ENCODE peak calls at places on chromosome 4, in seven cellular contexts. One of them, this sample, is unnamed.

GRCh38 chr4:73653695-73654106 is 33.5 kb upstream of the RASSF6 start:
- DNase-seq in left ventricle myocardium inferior: no peak
- DNase-seq in AG04450: peak; percentile 24
- DNase-seq in PC-3: peak; percentile 90
- DNase-seq in body of pancreas: peak; percentile 81
- DNase-seq in tibial artery: peak; percentile 32
- DNase-seq in left lung: no peak
- DNase-seq in this sample: no peak

GRCh38 chr4:99574530-99575314 is at the start of gene MTTP:
- DNase-seq in left ventricle myocardium inferior: no peak
- DNase-seq in AG04450: no peak
- DNase-seq in PC-3: no peak
- DNase-seq in body of pancreas: no peak
- DNase-seq in tibial artery: no peak
- DNase-seq in left lung: no peak
- DNase-seq in this sample: no peak

GRCh38 chr4:114864060-114864459 is 249.4 kb downstream of the NDST4 start:
- DNase-seq in left ventricle myocardium inferior: no peak
- DNase-seq in AG04450: no peak
- DNase-seq in PC-3: no peak
- DNase-seq in body of pancreas: no peak
- DNase-seq in tibial artery: no peak
- DNase-seq in left lung: no peak
- DNase-seq in this sample: no peak

GRCh38 chr4:147938481-147938880 is 206.6 kb downstream of the ARHGAP10 start:
- DNase-seq in left ventricle myocardium inferior: no peak
- DNase-seq in AG04450: no peak
- DNase-seq in PC-3: no peak
- DNase-seq in body of pancreas: no peak
- DNase-seq in tibial artery: no peak
- DNase-seq in left lung: no peak
- DNase-seq in this sample: no peak

GRCh38 chr4:127686656-127687055 is 43.5 kb upstream of the SLC25A31 start:
- DNase-seq in left ventricle myocardium inferior: no peak
- DNase-seq in AG04450: no peak
- DNase-seq in PC-3: peak; percentile 86
- DNase-seq in body of pancreas: no peak
- DNase-seq in tibial artery: no peak
- DNase-seq in left lung: no peak
- DNase-seq in this sample: no peak

GRCh38 chr4:102449751-102450352 is 51.3 kb upstream of the NFKB1 start:
- DNase-seq in left ventricle myocardium inferior: no peak
- DNase-seq in AG04450: peak; percentile 32
- DNase-seq in PC-3: peak; percentile 73
- DNase-seq in body of pancreas: peak; percentile 43
- DNase-seq in tibial artery: no peak
- DNase-seq in left lung: no peak
- DNase-seq in this sample: no peak

GRCh38 chr4:117691572-117692351 is 342.5 kb upstream of the NDST3 start:
- DNase-seq in left ventricle myocardium inferior: no peak
- DNase-seq in AG04450: no peak
- DNase-seq in PC-3: no peak
- DNase-seq in body of pancreas: no peak
- DNase-seq in tibial artery: no peak
- DNase-seq in left lung: no peak
- DNase-seq in this sample: no peak

GRCh38 chr4:82515705-82516104 is 46.1 kb downstream of the TMEM150C start:
- DNase-seq in left ventricle myocardium inferior: peak; percentile 28
- DNase-seq in AG04450: no peak
- DNase-seq in PC-3: peak; percentile 43
- DNase-seq in body of pancreas: peak; percentile 16
- DNase-seq in tibial artery: peak; percentile 36
- DNase-seq in left lung: no peak
- DNase-seq in this sample: no peak

GRCh38 chr4:24722026-24722568 is 73.3 kb upstream of the SOD3 start:
- DNase-seq in left ventricle myocardium inferior: no peak
- DNase-seq in AG04450: no peak
- DNase-seq in PC-3: no peak
- DNase-seq in body of pancreas: no peak
- DNase-seq in tibial artery: no peak
- DNase-seq in left lung: no peak
- DNase-seq in this sample: no peak

GRCh38 chr4:106140601-106141000 is 175.4 kb downstream of the TBCK start:
- DNase-seq in left ventricle myocardium inferior: no peak
- DNase-seq in AG04450: no peak
- DNase-seq in PC-3: peak; percentile 22
- DNase-seq in body of pancreas: no peak
- DNase-seq in tibial artery: no peak
- DNase-seq in left lung: no peak
- DNase-seq in this sample: no peak

GRCh38 chr4:137621056-137621455 is 88.8 kb upstream of the PCDH18 start:
- DNase-seq in left ventricle myocardium inferior: no peak
- DNase-seq in AG04450: no peak
- DNase-seq in PC-3: no peak
- DNase-seq in body of pancreas: no peak
- DNase-seq in tibial artery: no peak
- DNase-seq in left lung: no peak
- DNase-seq in this sample: no peak

GRCh38 chr4:55247521-55247920 is 98.5 kb upstream of the SRD5A3 start:
- DNase-seq in left ventricle myocardium inferior: no peak
- DNase-seq in AG04450: no peak
- DNase-seq in PC-3: no peak
- DNase-seq in body of pancreas: no peak
- DNase-seq in tibial artery: no peak
- DNase-seq in left lung: no peak
- DNase-seq in this sample: no peak

GRCh38 chr4:45102716-45103115 is 376.4 kb upstream of the GNPDA2 start:
- DNase-seq in left ventricle myocardium inferior: no peak
- DNase-seq in AG04450: no peak
- DNase-seq in PC-3: no peak
- DNase-seq in body of pancreas: no peak
- DNase-seq in tibial artery: no peak
- DNase-seq in left lung: no peak
- DNase-seq in this sample: no peak

GRCh38 chr4:89492476-89493110 is 185.0 kb upstream of the GPRIN3 start:
- DNase-seq in left ventricle myocardium inferior: no peak
- DNase-seq in AG04450: peak; percentile 62
- DNase-seq in PC-3: peak; percentile 62
- DNase-seq in body of pancreas: no peak
- DNase-seq in tibial artery: no peak
- DNase-seq in left lung: no peak
- DNase-seq in this sample: no peak

GRCh38 chr4:48336471-48336870 is 4.9 kb upstream of the SLAIN2 start:
- DNase-seq in left ventricle myocardium inferior: no peak
- DNase-seq in AG04450: no peak
- DNase-seq in PC-3: no peak
- DNase-seq in body of pancreas: no peak
- DNase-seq in tibial artery: no peak
- DNase-seq in left lung: no peak
- DNase-seq in this sample: no peak

GRCh38 chr4:36285784-36286480 is 4.5 kb downstream of the DTHD1 start:
- DNase-seq in left ventricle myocardium inferior: no peak
- DNase-seq in AG04450: no peak
- DNase-seq in PC-3: peak; percentile 67
- DNase-seq in body of pancreas: no peak
- DNase-seq in tibial artery: no peak
- DNase-seq in left lung: no peak
- DNase-seq in this sample: no peak

GRCh38 chr4:122224348-122224747 is 72.2 kb downstream of the BLTP1 start:
- DNase-seq in left ventricle myocardium inferior: no peak
- DNase-seq in AG04450: peak; percentile 3
- DNase-seq in PC-3: peak; percentile 34
- DNase-seq in body of pancreas: no peak
- DNase-seq in tibial artery: no peak
- DNase-seq in left lung: no peak
- DNase-seq in this sample: no peak

GRCh38 chr4:186771624-186772023 is 48.0 kb upstream of the FAT1 start:
- DNase-seq in left ventricle myocardium inferior: no peak
- DNase-seq in AG04450: no peak
- DNase-seq in PC-3: no peak
- DNase-seq in body of pancreas: no peak
- DNase-seq in tibial artery: no peak
- DNase-seq in left lung: no peak
- DNase-seq in this sample: no peak

GRCh38 chr4:86181585-86181984 is 178.3 kb downstream of the MAPK10 start:
- DNase-seq in left ventricle myocardium inferior: no peak
- DNase-seq in AG04450: no peak
- DNase-seq in PC-3: peak; percentile 18
- DNase-seq in body of pancreas: no peak
- DNase-seq in tibial artery: no peak
- DNase-seq in left lung: no peak
- DNase-seq in this sample: no peak

GRCh38 chr4:95348418-95348817 is 200.4 kb downstream of the UNC5C start:
- DNase-seq in left ventricle myocardium inferior: no peak
- DNase-seq in AG04450: no peak
- DNase-seq in PC-3: no peak
- DNase-seq in body of pancreas: no peak
- DNase-seq in tibial artery: no peak
- DNase-seq in left lung: no peak
- DNase-seq in this sample: no peak

GRCh38 chr4:25663778-25664177 is 8.1 kb downstream of the SLC34A2 start:
- DNase-seq in left ventricle myocardium inferior: no peak
- DNase-seq in AG04450: no peak
- DNase-seq in PC-3: no peak
- DNase-seq in body of pancreas: no peak
- DNase-seq in tibial artery: no peak
- DNase-seq in left lung: no peak
- DNase-seq in this sample: no peak

GRCh38 chr4:83546796-83547195 is 10.9 kb downstream of the GPAT3 start:
- DNase-seq in left ventricle myocardium inferior: no peak
- DNase-seq in AG04450: no peak
- DNase-seq in PC-3: no peak
- DNase-seq in body of pancreas: no peak
- DNase-seq in tibial artery: no peak
- DNase-seq in left lung: no peak
- DNase-seq in this sample: no peak

GRCh38 chr4:140126261-140126660 is 27.7 kb downstream of the MAML3 start:
- DNase-seq in left ventricle myocardium inferior: no peak
- DNase-seq in AG04450: no peak
- DNase-seq in PC-3: no peak
- DNase-seq in body of pancreas: no peak
- DNase-seq in tibial artery: no peak
- DNase-seq in left lung: no peak
- DNase-seq in this sample: no peak

GRCh38 chr4:131764730-131765129 is 1384.4 kb upstream of the PCDH10 start:
- DNase-seq in left ventricle myocardium inferior: no peak
- DNase-seq in AG04450: no peak
- DNase-seq in PC-3: no peak
- DNase-seq in body of pancreas: no peak
- DNase-seq in tibial artery: no peak
- DNase-seq in left lung: peak; percentile 69
- DNase-seq in this sample: no peak

GRCh38 chr4:155759372-155760252 is 791 bp downstream of the GUCY1B1 start:
- DNase-seq in left ventricle myocardium inferior: peak; percentile 86
- DNase-seq in AG04450: no peak
- DNase-seq in PC-3: peak; percentile 9
- DNase-seq in body of pancreas: peak; percentile 56
- DNase-seq in tibial artery: peak; percentile 35
- DNase-seq in left lung: peak; percentile 86
- DNase-seq in this sample: no peak

DNA sequence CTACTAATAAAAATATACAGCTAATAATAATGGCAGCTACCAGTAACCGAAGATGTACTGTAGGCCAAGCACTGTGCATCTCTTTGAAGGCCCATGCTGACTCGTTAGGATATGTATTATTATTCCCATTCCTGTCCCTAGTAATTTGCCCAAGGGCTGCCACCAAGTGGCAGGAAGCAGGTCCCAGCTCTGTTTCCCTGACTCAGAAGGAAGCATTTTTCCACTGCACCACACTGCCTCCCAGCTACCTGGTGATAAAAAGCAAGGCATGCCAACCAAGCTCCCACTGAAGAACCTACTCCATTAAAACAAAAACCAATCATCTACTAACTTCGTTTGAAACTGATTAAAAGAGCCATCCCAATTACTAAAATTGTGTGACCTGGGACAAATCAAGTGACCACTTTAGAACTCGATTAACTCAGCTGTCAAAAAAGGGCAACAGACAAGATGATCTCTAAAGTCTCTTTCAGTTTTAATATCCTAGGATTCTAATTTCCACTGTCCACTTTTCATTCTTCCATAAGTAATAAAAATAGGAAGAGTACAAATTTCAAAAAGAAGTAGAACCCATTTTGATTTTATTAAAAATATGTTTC is 24.3 kb upstream of the PGM2 start:
- DNase-seq in left ventricle myocardium inferior: peak; percentile 26
- DNase-seq in AG04450: no peak
- DNase-seq in PC-3: peak; percentile 84
- DNase-seq in body of pancreas: peak; percentile 69
- DNase-seq in tibial artery: peak; percentile 23
- DNase-seq in left lung: no peak
- DNase-seq in this sample: no peak
- TF ChIP-seq CTCF in left ventricle myocardium inferior: peak; percentile 71
- TF ChIP-seq CTCF in AG04450: peak; percentile 51
- TF ChIP-seq CTCF in PC-3: peak; percentile 80
- TF ChIP-seq CTCF in body of pancreas: peak; percentile 76
- TF ChIP-seq CTCF in tibial artery: peak; percentile 56
- TF ChIP-seq CTCF in left lung: peak; percentile 32
- TF ChIP-seq CTCF in this sample: peak; percentile 54

GRCh38 chr4:142648378-142648777 is 197.7 kb downstream of the INPP4B start:
- DNase-seq in left ventricle myocardium inferior: no peak
- DNase-seq in AG04450: no peak
- DNase-seq in PC-3: no peak
- DNase-seq in body of pancreas: no peak
- DNase-seq in tibial artery: no peak
- DNase-seq in left lung: no peak
- DNase-seq in this sample: no peak
- H3K9me3 ChIP-seq in left ventricle myocardium inferior: peaks cover 38% of the 10 kb centered on the region
- H3K9me3 ChIP-seq in AG04450: no peaks in the 10 kb centered on the region
- H3K9me3 ChIP-seq in PC-3: no peaks in the 10 kb centered on the region
- H3K9me3 ChIP-seq in body of pancreas: no peaks in the 10 kb centered on the region
- H3K9me3 ChIP-seq in tibial artery: peaks cover 42% of the 10 kb centered on the region
- H3K9me3 ChIP-seq in left lung: peaks cover 42% of the 10 kb centered on the region
- H3K9me3 ChIP-seq in this sample: no peaks in the 10 kb centered on the region

DNA sequence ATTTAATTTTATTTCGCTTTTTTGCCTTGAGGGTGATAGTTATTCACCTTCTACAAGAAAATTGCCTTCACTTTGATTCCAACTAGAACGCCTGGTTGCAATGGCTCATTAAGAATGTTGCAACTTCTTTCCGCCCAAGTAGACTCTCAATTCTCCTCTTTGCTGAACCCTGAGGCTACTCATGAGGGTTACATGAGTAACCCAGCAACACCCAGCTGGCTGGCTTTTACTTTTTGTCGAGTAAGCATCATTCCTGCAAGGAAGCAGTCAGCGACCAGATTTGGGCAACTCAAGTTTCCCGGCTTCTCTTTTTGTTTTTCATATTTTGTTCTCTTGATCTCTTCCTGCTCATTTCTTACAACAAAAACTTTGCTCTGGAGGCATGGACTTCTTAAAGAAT is 495.4 kb downstream of the PACRGL start:
- DNase-seq in left ventricle myocardium inferior: no peak
- DNase-seq in AG04450: no peak
- DNase-seq in PC-3: no peak
- DNase-seq in body of pancreas: no peak
- DNase-seq in tibial artery: no peak
- DNase-seq in left lung: no peak
- DNase-seq in this sample: no peak
- TF ChIP-seq CTCF in left ventricle myocardium inferior: no peak
- TF ChIP-seq CTCF in AG04450: no peak
- TF ChIP-seq CTCF in PC-3: no peak
- TF ChIP-seq CTCF in body of pancreas: no peak
- TF ChIP-seq CTCF in tibial artery: no peak
- TF ChIP-seq CTCF in left lung: no peak
- TF ChIP-seq CTCF in this sample: no peak

GRCh38 chr4:112832493-112832892 is 195.6 kb downstream of the LARP7 start:
- DNase-seq in left ventricle myocardium inferior: no peak
- DNase-seq in AG04450: no peak
- DNase-seq in PC-3: no peak
- DNase-seq in body of pancreas: no peak
- DNase-seq in tibial artery: no peak
- DNase-seq in left lung: no peak
- DNase-seq in this sample: no peak
- H3K9me3 ChIP-seq in left ventricle myocardium inferior: peaks cover 18% of the 10 kb centered on the region
- H3K9me3 ChIP-seq in AG04450: peaks cover 8% of the 10 kb centered on the region
- H3K9me3 ChIP-seq in PC-3: no peaks in the 10 kb centered on the region
- H3K9me3 ChIP-seq in body of pancreas: no peaks in the 10 kb centered on the region
- H3K9me3 ChIP-seq in tibial artery: no peaks in the 10 kb centered on the region
- H3K9me3 ChIP-seq in left lung: peaks cover 14% of the 10 kb centered on the region
- H3K9me3 ChIP-seq in this sample: peaks cover 8% of the 10 kb centered on the region